ENCODE peak calls at places on chromosomes 6 and 20, in ten cellular contexts. N is iPS-NIHi11; K is EL; O is vagina; Y is cerebellar cortex; Q is SW480; H is NCI-H2227 treated with DMSO at 0.1 percent for 48 hours; T is effector CD4-positive, alpha-beta T cell; E is GM03348; S is NCI-H1436. D is an unnamed sample.

GRCh38 chr6:140548379-140548778 is 1173.9 kb upstream of the CITED2 start:
- DNase-seq in K (no peak), E (no peak), Y (no peak), H (no peak), S (no peak), Q (no peak), N (no peak), O (no peak), T (no peak), D (no peak)

GRCh38 chr20:11090751-11091150 is 417.0 kb upstream of the JAG1 start:
- DNase-seq in N (no peak), H (no peak), O (no peak), E (no peak), Q (no peak), S (no peak), K (no peak), T (no peak), Y (no peak), D (no peak)

GRCh38 chr6:167906899-167907298 is 80.2 kb downstream of the AFDN start:
- DNase-seq in O (no peak), N (peak), Y (peak), E (no peak), S (no peak), Q (no peak), K (no peak), H (no peak), T (no peak), D (no peak)

GRCh38 chr6:91127752-91128151 is 540.9 kb upstream of the MAP3K7 start:
- DNase-seq in S (no peak), N (no peak), Y (no peak), K (no peak), H (no peak), Q (no peak), O (no peak), E (no peak), T (no peak), D (no peak)

GRCh38 chr6:31713991-31714684 is 1.0 kb upstream of the LY6G6D start:
- DNase-seq in S (no peak), Q (peak), Y (no peak), T (no peak), N (peak), O (no peak), K (no peak), E (no peak), H (peak), D (no peak)

GRCh38 chr20:48897298-48898044 is 24.0 kb upstream of the ARFGEF2 start:
- DNase-seq in Q (peak), N (no peak), E (peak), S (no peak), H (no peak), Y (no peak), O (no peak), K (peak), T (no peak), D (no peak)

GRCh38 chr6:33029297-33030184 is 20.1 kb upstream of the HLA-DOA start:
- DNase-seq in O (no peak), N (no peak), S (no peak), Y (peak), Q (no peak), K (no peak), H (no peak), T (no peak), E (no peak), D (no peak)

GRCh38 chr6:161044335-161044734 is 52.8 kb downstream of the MAP3K4 start:
- DNase-seq in Q (no peak), H (no peak), N (no peak), Y (no peak), E (no peak), K (no peak), S (no peak), O (no peak), T (no peak), D (no peak)

GRCh38 chr20:38167466-38167850 is 2.4 kb upstream of the TGM2 start:
- DNase-seq in E (no peak), N (no peak), Y (no peak), K (no peak), Q (no peak), T (no peak), H (no peak), O (no peak), S (no peak), D (no peak)

GRCh38 chr6:96391776-96392175 is 129.8 kb upstream of the UFL1 start:
- DNase-seq in H (peak), E (no peak), O (no peak), T (no peak), Y (peak), K (no peak), S (peak), N (peak), Q (no peak), D (peak)

GRCh38 chr6:139027620-139028182 is 844 bp upstream of the ABRACL start:
- DNase-seq in K (peak), T (peak), S (peak), Q (peak), E (peak), Y (peak), H (peak), N (peak), O (no peak), D (no peak)

GRCh38 chr20:61322151-61322860 is 70.2 kb downstream of the CDH4 start:
- DNase-seq in Y (no peak), S (no peak), E (no peak), H (no peak), O (no peak), T (no peak), K (no peak), N (no peak), Q (no peak), D (no peak)

GRCh38 chr6:89217308-89217999 is at the start of gene GABRR1:
- DNase-seq in E (no peak), S (no peak), H (no peak), Q (no peak), N (no peak), O (no peak), K (no peak), Y (no peak), T (no peak), D (no peak)

GRCh38 chr20:33896509-33896908 is 85.4 kb downstream of the CHMP4B start:
- DNase-seq in K (peak), Q (no peak), Y (no peak), H (peak), O (no peak), T (no peak), E (no peak), N (no peak), S (no peak), D (no peak)

GRCh38 chr6:66153247-66153646 is 446.2 kb upstream of the EYS start:
- DNase-seq in T (no peak), Y (no peak), O (no peak), S (no peak), N (no peak), H (no peak), Q (no peak), E (no peak), K (no peak), D (no peak)

GRCh38 chr6:626236-626635 is 30.7 kb downstream of the HUS1B start:
- DNase-seq in S (no peak), O (no peak), T (no peak), Y (no peak), K (peak), H (no peak), N (no peak), E (no peak), Q (no peak), D (no peak)

GRCh38 chr6:150196942-150197745 is 54.3 kb downstream of the PPP1R14C start:
- DNase-seq in H (no peak), Y (peak), E (no peak), S (no peak), N (no peak), T (no peak), O (no peak), K (no peak), Q (no peak), D (no peak)

GRCh38 chr6:117317261-117317660 is 51.9 kb downstream of the VGLL2 start:
- DNase-seq in O (no peak), K (peak), S (no peak), T (no peak), Y (peak), N (peak), H (no peak), Q (peak), E (no peak), D (peak)

GRCh38 chr6:169843991-169844390 is 92.6 kb downstream of the ERMARD start:
- DNase-seq in E (no peak), N (no peak), K (no peak), S (no peak), O (no peak), Y (no peak), T (no peak), H (no peak), Q (no peak), D (no peak)

GRCh38 chr6:137846772-137847313 is 20.2 kb upstream of the TNFAIP3 start:
- DNase-seq in Y (no peak), H (no peak), N (no peak), S (no peak), Q (no peak), T (no peak), O (no peak), K (no peak), E (no peak), D (no peak)

GRCh38 chr20:23629017-23629541 is 8.7 kb downstream of the CST3 start:
- DNase-seq in N (no peak), S (no peak), O (peak), Y (no peak), K (peak), T (no peak), H (no peak), Q (peak), E (no peak), D (peak)

GRCh38 chr6:36779227-36779626 is 60.0 kb downstream of the CPNE5 start:
- DNase-seq in K (no peak), Q (no peak), E (no peak), O (no peak), Y (no peak), H (no peak), T (no peak), N (no peak), S (no peak), D (no peak)

GRCh38 chr6:42988486-42989020 is 4.2 kb downstream of the PPP2R5D start:
- DNase-seq in Y (no peak), E (peak), N (no peak), H (no peak), T (no peak), K (no peak), Q (no peak), S (no peak), O (no peak), D (no peak)

GRCh38 chr20:34709836-34710567 is 5.9 kb downstream of the TP53INP2 start:
- DNase-seq in N (peak), Q (peak), T (no peak), Y (no peak), E (peak), K (peak), O (peak), H (peak), S (peak), D (peak)

GRCh38 chr6:43687437-43688347 is at the start of gene MRPS18A:
- DNase-seq in Y (peak), Q (peak), T (peak), S (peak), O (no peak), K (peak), N (peak), H (peak), E (peak), D (no peak)

GRCh38 chr20:9241232-9241692 is 172.4 kb downstream of the PLCB4 start:
- DNase-seq in K (peak), S (no peak), Q (peak), T (no peak), N (no peak), O (no peak), H (no peak), Y (no peak), E (peak), D (no peak)